ENCODE peak calls at places on chromosomes 3 and 15, in ten cellular contexts. Y, Z, U, O, E, X, M, P, I and K are unnamed samples.
A peak's percentile ranks its signal among the peaks of the same experiment; 100 is the strongest.

GRCh38 chr3:47362704-47363103 is 18.1 kb upstream of the PTPN23 start:
- DNase-seq in Y (no peak), X (no peak), U (no peak), P (no peak), E (no peak), Z (peak; percentile 46), O (no peak), M (no peak), I (no peak), K (no peak)

GRCh38 chr3:98971183-98971681 is 69.7 kb upstream of the DCBLD2 start:
- DNase-seq in E (no peak), Z (peak; percentile 88), P (no peak), I (peak; percentile 98), O (no peak), M (no peak), X (no peak), Y (no peak), U (peak; percentile 95), K (peak; percentile 95)

GRCh38 chr15:80773122-80773551 is 6.0 kb upstream of the CEMIP start:
- DNase-seq in P (no peak), Y (no peak), M (no peak), X (no peak), Z (no peak), E (no peak), U (peak; percentile 35), I (no peak), O (no peak), K (no peak)

GRCh38 chr3:100335137-100335833 is 728 bp downstream of the NIT2 start:
- DNase-seq in X (peak; percentile 29), O (no peak), E (peak; percentile 22), Z (peak; percentile 27), Y (peak; percentile 24), U (no peak), M (peak; percentile 53), P (peak; percentile 72), I (peak; percentile 37), K (no peak)

GRCh38 chr15:42274693-42274971 is 1.4 kb upstream of the TMEM87A start:
- DNase-seq in M (no peak), Y (peak; percentile 20), U (no peak), X (peak; percentile 26), E (no peak), O (no peak), P (no peak), Z (peak; percentile 26), I (no peak), K (no peak)

GRCh38 chr3:142489572-142490323 is 41.9 kb upstream of the XRN1 start:
- DNase-seq in X (no peak), E (no peak), O (no peak), Y (no peak), U (peak; percentile 9), P (no peak), M (no peak), Z (peak; percentile 6), I (peak; percentile 92), K (no peak)

GRCh38 chr3:127019449-127019848 is 36.5 kb downstream of the PLXNA1 start:
- DNase-seq in X (no peak), P (no peak), Y (no peak), M (no peak), O (no peak), I (peak; percentile 25), U (peak; percentile 45), Z (no peak), E (no peak), K (no peak)

GRCh38 chr15:100869151-100869999 is 10.3 kb upstream of the ALDH1A3 start:
- DNase-seq in P (peak; percentile 14), Z (no peak), O (no peak), X (no peak), E (no peak), Y (no peak), M (no peak), U (no peak), I (no peak), K (no peak)

GRCh38 chr15:77620297-77620696 is 12.4 kb downstream of the LINGO1 start:
- DNase-seq in X (no peak), U (no peak), Z (no peak), I (no peak), Y (no peak), M (no peak), O (no peak), P (no peak), E (no peak), K (no peak)

GRCh38 chr15:77619883-77620282 is 12.8 kb downstream of the LINGO1 start:
- DNase-seq in I (no peak), X (no peak), M (no peak), U (no peak), P (no peak), Y (no peak), O (no peak), Z (no peak), E (no peak), K (no peak)

GRCh38 chr15:77616072-77616471 is 16.6 kb downstream of the LINGO1 start:
- DNase-seq in I (no peak), M (no peak), U (no peak), O (no peak), Z (no peak), P (no peak), X (no peak), E (no peak), Y (no peak), K (no peak)

GRCh38 chr15:77615472-77615871 is 17.2 kb downstream of the LINGO1 start:
- DNase-seq in P (no peak), Y (no peak), E (no peak), Z (no peak), X (no peak), O (no peak), I (no peak), U (no peak), M (no peak), K (no peak)

GRCh38 chr15:77617507-77618285 is 15.0 kb downstream of the LINGO1 start:
- DNase-seq in O (no peak), Z (no peak), P (peak; percentile 37), I (peak; percentile 29), U (no peak), X (peak; percentile 52), E (no peak), M (peak; percentile 60), Y (no peak), K (no peak)
- TF ChIP-seq CTCF in O (no peak), Z (peak; percentile 42), P (peak; percentile 77), I (peak; percentile 61), U (peak; percentile 21), X (peak; percentile 14), E (peak; percentile 21), M (peak; percentile 52), Y (no peak), K (peak; percentile 70)

GRCh38 chr15:66404122-66404521 is 17.4 kb downstream of the MAP2K1 start:
- DNase-seq in P (no peak), Y (no peak), U (no peak), M (no peak), I (no peak), X (no peak), Z (no peak), O (no peak), E (no peak), K (no peak)
- H3K4me1 ChIP-seq in P (peaks cover 52% of the 10 kb centered on the region), Y (peaks cover 4% of the 10 kb centered on the region), U (peaks cover 14% of the 10 kb centered on the region), M (peaks cover 20% of the 10 kb centered on the region), I (peaks cover 26% of the 10 kb centered on the region), X (no peaks in the 10 kb centered on the region), Z (peaks cover 35% of the 10 kb centered on the region), O (peaks cover 24% of the 10 kb centered on the region), E (peaks cover 29% of the 10 kb centered on the region), K (peaks cover 28% of the 10 kb centered on the region)

DNA sequence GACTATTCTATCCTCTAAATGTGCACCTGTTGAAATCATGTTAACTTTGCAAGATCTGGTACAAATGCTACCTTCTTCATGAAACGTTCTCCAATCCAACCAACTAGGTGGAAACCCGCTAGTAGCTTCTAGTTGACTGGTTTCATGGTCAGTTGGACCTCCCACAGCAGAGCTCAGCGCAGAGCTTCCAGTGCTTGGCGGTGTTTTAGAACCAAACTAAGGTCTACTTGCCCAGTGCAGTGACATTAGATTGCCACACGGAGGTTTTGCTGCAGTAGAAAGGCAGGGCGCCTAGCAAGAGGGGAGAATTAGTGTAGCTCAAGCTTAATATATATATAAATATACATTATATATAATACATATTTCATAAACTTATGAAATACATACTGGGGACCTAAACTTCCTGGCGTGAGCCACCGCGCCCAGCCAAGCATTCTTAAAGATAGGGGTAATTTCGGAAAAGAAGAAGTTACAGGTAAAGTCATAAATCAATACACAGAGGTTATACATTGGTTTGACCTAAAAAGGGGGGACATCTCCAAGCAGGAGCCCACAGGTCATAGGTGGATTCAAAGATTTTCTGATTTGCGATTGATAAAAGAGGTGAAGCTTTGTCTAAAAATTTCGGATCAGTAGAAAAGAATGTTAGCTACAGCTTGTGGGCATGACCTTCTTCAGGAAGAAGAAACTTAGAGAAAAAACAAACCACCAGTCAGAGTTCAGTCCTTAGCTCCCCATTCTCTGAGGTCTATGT is 2.0 kb upstream of the OXSR1 start:
- DNase-seq in Y (no peak), P (peak; percentile 46), Z (no peak), U (no peak), X (no peak), M (peak; percentile 40), I (peak; percentile 45), E (no peak), O (no peak), K (no peak)
- TF ChIP-seq CTCF in Y (no peak), P (peak; percentile 22), Z (no peak), U (no peak), X (no peak), M (no peak), I (peak; percentile 36), E (no peak), O (no peak), K (no peak)

GRCh38 chr15:98794754-98795153 is 146.4 kb downstream of the IGF1R start:
- DNase-seq in O (no peak), P (no peak), E (no peak), M (no peak), I (no peak), Y (peak; percentile 32), X (no peak), Z (no peak), U (peak; percentile 80), K (no peak)

GRCh38 chr15:98796685-98797084 is 148.3 kb downstream of the IGF1R start:
- DNase-seq in I (no peak), Y (no peak), U (no peak), Z (peak; percentile 25), E (no peak), O (no peak), P (no peak), M (no peak), X (no peak), K (no peak)

GRCh38 chr15:98798375-98798893 is 150.1 kb downstream of the IGF1R start:
- DNase-seq in M (no peak), I (no peak), Z (no peak), Y (no peak), E (no peak), U (no peak), X (no peak), P (no peak), O (no peak), K (no peak)

GRCh38 chr15:98794211-98794610 is 145.9 kb downstream of the IGF1R start:
- DNase-seq in U (no peak), Y (no peak), P (no peak), Z (no peak), X (no peak), E (no peak), O (no peak), M (no peak), I (no peak), K (no peak)

DNA sequence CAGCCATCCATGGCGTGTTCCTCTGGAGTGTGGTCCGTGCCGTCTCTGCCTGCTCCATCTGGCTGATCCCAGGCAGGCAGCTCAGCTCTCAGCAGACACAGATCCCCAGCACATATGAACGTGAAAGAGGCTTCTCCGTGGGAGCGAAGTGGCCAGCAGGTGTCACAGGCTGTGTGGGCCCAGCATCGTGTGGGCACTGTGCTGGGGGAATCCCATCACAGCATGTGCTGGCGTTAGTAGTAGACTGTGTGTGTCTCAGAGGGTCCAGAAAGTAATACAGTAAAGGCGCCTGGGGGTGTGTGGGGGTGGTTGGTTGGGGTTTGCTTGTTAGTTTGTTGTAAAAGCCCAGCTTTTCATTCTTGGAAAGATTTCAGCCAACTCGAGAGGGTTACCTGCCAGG is 147.6 kb downstream of the IGF1R start:
- DNase-seq in I (no peak), M (no peak), U (no peak), P (no peak), Z (no peak), Y (no peak), E (no peak), O (no peak), X (no peak), K (no peak)
- H3K4me1 ChIP-seq in I (peaks cover 12% of the 10 kb centered on the region), M (peaks cover 98% of the 10 kb centered on the region), U (peaks cover 18% of the 10 kb centered on the region), P (no peaks in the 10 kb centered on the region), Z (peaks cover 21% of the 10 kb centered on the region), Y (peaks cover 34% of the 10 kb centered on the region), E (peaks cover 52% of the 10 kb centered on the region), O (peaks cover 30% of the 10 kb centered on the region), X (peaks cover 23% of the 10 kb centered on the region), K (peaks cover 30% of the 10 kb centered on the region)